ENCODE peak calls at places on chromosomes 2 and 18, in nine cellular contexts. Q is dorsolateral prefrontal cortex, H is epithelial cell of esophagus, G is H1, E is A549, Y is astrocyte of the spinal cord, L is adrenal gland, V is astrocyte of the cerebellum, M is mucosa of descending colon. C is an unnamed sample.
A peak's percentile ranks its signal among the peaks of the same experiment; 100 is the strongest.

GRCh38 chr2:143417428-143417827 is 288.2 kb downstream of the ARHGAP15 start:
- DNase-seq in Q (no peak), H (no peak), G (no peak), E (no peak), Y (no peak), L (no peak), V (no peak), M (no peak), C (no peak)

GRCh38 chr2:70084973-70085710 is 2.1 kb upstream of the PCBP1 start:
- DNase-seq in Q (no peak), H (peak; percentile 87), G (peak; percentile 92), E (no peak), Y (no peak), L (peak; percentile 68), V (no peak), M (peak; percentile 68), C (no peak)

GRCh38 chr2:239910851-239911629 is 114.1 kb downstream of the NDUFA10 start:
- DNase-seq in Q (no peak), H (no peak), G (no peak), E (no peak), Y (no peak), L (peak; percentile 27), V (no peak), M (no peak), C (no peak)

GRCh38 chr2:32772623-32773221 is 144.9 kb downstream of the TTC27 start:
- DNase-seq in Q (no peak), H (peak; percentile 50), G (peak; percentile 5), E (peak; percentile 43), Y (peak; percentile 67), L (peak; percentile 14), V (peak; percentile 41), M (no peak), C (no peak)

GRCh38 chr2:158970522-158970855 is 2.0 kb downstream of the TANC1 start:
- DNase-seq in Q (no peak), H (peak; percentile 18), G (no peak), E (no peak), Y (no peak), L (no peak), V (no peak), M (no peak), C (no peak)

GRCh38 chr18:37567994-37568359 is 2.4 kb upstream of the CELF4 start:
- DNase-seq in Q (no peak), H (no peak), G (no peak), E (no peak), Y (no peak), L (no peak), V (no peak), M (no peak), C (no peak)

GRCh38 chr2:164205347-164205746 is 415.9 kb downstream of the GRB14 start:
- DNase-seq in Q (no peak), H (peak; percentile 30), G (no peak), E (no peak), Y (peak; percentile 82), L (no peak), V (peak; percentile 34), M (no peak), C (no peak)

GRCh38 chr18:11983592-11983991 is 2.3 kb downstream of the IMPA2 start:
- DNase-seq in Q (no peak), H (no peak), G (no peak), E (no peak), Y (no peak), L (no peak), V (no peak), M (peak; percentile 48), C (no peak)

GRCh38 chr18:68150976-68151375 is 563.9 kb downstream of the TMX3 start:
- DNase-seq in Q (no peak), H (peak; percentile 52), G (no peak), E (no peak), Y (no peak), L (no peak), V (no peak), M (no peak), C (no peak)

GRCh38 chr2:38440655-38441054 is 63.6 kb upstream of the ATL2 start:
- DNase-seq in Q (no peak), H (no peak), G (no peak), E (no peak), Y (no peak), L (no peak), V (no peak), M (no peak), C (no peak)

GRCh38 chr2:124283090-124283489 is 258.0 kb downstream of the CNTNAP5 start:
- DNase-seq in Q (no peak), H (peak; percentile 5), G (no peak), E (no peak), Y (no peak), L (peak; percentile 7), V (no peak), M (no peak), C (no peak)

GRCh38 chr2:152558174-152559091 is 158.8 kb downstream of the PRPF40A start:
- DNase-seq in Q (no peak), H (peak; percentile 28), G (no peak), E (no peak), Y (peak; percentile 95), L (no peak), V (peak; percentile 97), M (no peak), C (no peak)

GRCh38 chr18:29892960-29893558 is 1149.5 kb downstream of the DSC3 start:
- DNase-seq in Q (no peak), H (peak; percentile 21), G (no peak), E (no peak), Y (peak; percentile 31), L (no peak), V (peak; percentile 4), M (no peak), C (no peak)
- TF ChIP-seq CTCF in Q (peak; percentile 66), H (peak; percentile 58), G (peak; percentile 41), E (peak; percentile 19), Y (peak; percentile 50), L (no peak), V (peak; percentile 57), M (no peak), C (peak; percentile 48)

DNA sequence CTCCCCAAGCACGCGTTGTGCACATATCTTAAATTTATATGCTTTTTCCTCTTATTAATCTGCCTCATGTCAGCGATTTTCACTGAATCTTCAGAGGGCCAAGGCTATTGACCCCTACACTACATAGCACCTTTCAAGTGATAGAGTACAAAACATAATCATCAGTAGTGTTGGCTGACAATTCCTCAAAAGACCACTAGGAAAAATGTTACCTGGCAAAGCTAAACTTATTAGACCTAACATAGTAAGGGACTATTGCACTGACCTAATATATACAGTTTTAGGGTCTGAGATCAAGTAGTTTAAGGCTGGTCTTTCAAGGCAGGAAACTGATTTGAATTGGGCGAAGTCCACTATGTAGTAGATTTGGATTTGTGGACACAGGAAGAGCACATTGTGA is 244.2 kb upstream of the ZC3H15 start:
- DNase-seq in Q (no peak), H (no peak), G (no peak), E (no peak), Y (no peak), L (no peak), V (no peak), M (no peak), C (no peak)
- TF ChIP-seq CTCF in Q (no peak), H (no peak), G (no peak), E (no peak), Y (no peak), L (no peak), V (peak; percentile 4), M (no peak), C (no peak)

DNA sequence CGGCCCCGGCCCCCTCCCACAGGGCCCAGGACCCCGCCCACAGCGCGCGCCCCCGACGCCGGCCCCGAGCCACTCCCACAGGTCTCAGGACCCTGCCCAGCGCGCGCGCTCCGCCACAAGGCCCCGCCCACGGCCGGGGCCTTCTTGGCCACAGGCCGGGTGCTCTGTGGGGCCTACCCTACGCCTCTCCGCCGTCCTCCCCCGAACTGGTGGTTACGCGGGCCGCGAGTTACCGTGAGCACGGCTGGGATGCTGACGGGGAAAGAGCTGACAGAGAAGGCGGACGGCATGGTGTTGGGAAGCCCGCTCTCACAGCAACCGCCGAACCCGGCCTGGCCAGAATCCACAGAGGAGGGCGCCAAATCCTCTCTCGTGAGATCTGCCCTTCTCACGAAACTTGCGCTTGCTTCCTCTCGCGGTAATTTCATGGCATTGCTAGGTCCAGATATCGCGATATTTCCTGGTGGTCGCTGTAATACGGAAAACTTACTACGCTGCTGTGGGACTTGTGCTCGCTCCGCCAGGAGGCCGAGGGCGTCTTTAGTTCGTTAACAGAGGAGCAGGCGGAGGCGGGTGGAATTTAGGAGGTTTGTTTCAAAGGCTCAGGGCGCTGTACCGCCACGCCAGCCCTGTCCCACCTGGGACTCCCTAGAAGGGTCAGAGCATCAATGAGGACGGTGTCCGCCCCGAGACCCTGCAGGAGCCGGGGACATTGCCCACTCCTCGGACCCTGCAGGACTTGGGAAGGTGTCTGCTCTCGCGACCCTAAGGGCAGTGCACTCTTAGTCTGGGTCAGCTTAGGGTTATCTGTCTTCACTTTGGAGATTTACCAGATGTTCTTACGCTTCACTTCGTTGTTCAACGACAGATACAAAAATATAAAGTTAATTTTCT is at the start of gene TMEM18:
- DNase-seq in Q (peak; percentile 89), H (peak; percentile 99), G (peak; percentile 88), E (peak; percentile 92), Y (peak; percentile 98), L (peak; percentile 94), V (peak; percentile 99), M (no peak), C (no peak)
- TF ChIP-seq CTCF in Q (peak; percentile 68), H (peak; percentile 17), G (peak; percentile 37), E (peak; percentile 19), Y (peak; percentile 41), L (no peak), V (peak; percentile 33), M (no peak), C (peak; percentile 14)

DNA sequence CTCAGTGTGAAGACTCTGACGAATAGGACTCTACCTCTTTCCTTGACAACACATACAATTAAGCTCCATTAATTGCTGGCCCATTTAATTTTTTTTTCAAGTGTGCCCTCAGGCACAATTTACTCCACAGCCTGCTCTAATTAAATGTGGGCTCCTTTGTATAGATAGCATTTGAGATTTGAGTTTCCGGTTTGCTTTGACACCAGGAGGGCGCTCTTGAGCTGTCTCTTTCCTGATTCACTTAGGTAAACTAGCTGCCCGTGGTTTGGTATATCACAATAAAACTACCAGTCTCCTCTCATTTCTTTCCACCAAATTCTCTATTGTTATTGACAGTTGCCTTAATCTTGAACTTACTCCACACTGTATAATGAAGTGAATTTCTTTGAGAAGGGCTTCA is 666.0 kb downstream of the DSC3 start:
- DNase-seq in Q (no peak), H (peak; percentile 44), G (no peak), E (no peak), Y (no peak), L (no peak), V (no peak), M (no peak), C (no peak)
- TF ChIP-seq CTCF in Q (no peak), H (peak; percentile 46), G (peak; percentile 68), E (no peak), Y (peak; percentile 2), L (no peak), V (no peak), M (no peak), C (no peak)

GRCh38 chr2:226794751-226795171 is 4.9 kb downstream of the IRS1 start:
- DNase-seq in Q (no peak), H (peak; percentile 51), G (no peak), E (no peak), Y (peak; percentile 89), L (peak; percentile 50), V (peak; percentile 91), M (no peak), C (no peak)
- TF ChIP-seq CTCF in Q (no peak), H (no peak), G (no peak), E (no peak), Y (no peak), L (no peak), V (no peak), M (no peak), C (no peak)

GRCh38 chr2:72815655-72816268 is 10.1 kb downstream of the EXOC6B start:
- DNase-seq in Q (no peak), H (peak; percentile 75), G (no peak), E (no peak), Y (no peak), L (peak; percentile 56), V (no peak), M (no peak), C (no peak)
- TF ChIP-seq CTCF in Q (no peak), H (peak; percentile 21), G (peak; percentile 54), E (peak; percentile 55), Y (no peak), L (no peak), V (no peak), M (no peak), C (no peak)

C was measured in D721Med.